ENCODE peak calls at places on chromosomes 2 and 18, in nine cellular contexts. One of them, this sample, is unnamed.

GRCh38 chr18:40004246-40004645 is 1950.8 kb upstream of the PIK3C3 start:
- DNase-seq in activated T-helper 1 cell treated with anti-CD3 and anti-CD28 coated beads, Interleukin-2, amount 50 U/mL, for 16 hours: no peak
- DNase-seq in WTC11: no peak
- DNase-seq in psoas muscle: no peak
- DNase-seq in retina: no peak
- DNase-seq in AG10803: no peak
- DNase-seq in ACHN: no peak
- DNase-seq in BJ: no peak
- DNase-seq in GM04504: no peak
- DNase-seq in this sample: no peak

GRCh38 chr2:39381653-39382052 is 55.4 kb downstream of the MAP4K3 start:
- DNase-seq in activated T-helper 1 cell treated with anti-CD3 and anti-CD28 coated beads, Interleukin-2, amount 50 U/mL, for 16 hours: no peak
- DNase-seq in WTC11: peak
- DNase-seq in psoas muscle: no peak
- DNase-seq in retina: no peak
- DNase-seq in AG10803: no peak
- DNase-seq in ACHN: no peak
- DNase-seq in BJ: no peak
- DNase-seq in GM04504: no peak
- DNase-seq in this sample: no peak

GRCh38 chr2:215137741-215138340 is 585 bp downstream of the ABCA12 start:
- DNase-seq in activated T-helper 1 cell treated with anti-CD3 and anti-CD28 coated beads, Interleukin-2, amount 50 U/mL, for 16 hours: no peak
- DNase-seq in WTC11: no peak
- DNase-seq in psoas muscle: no peak
- DNase-seq in retina: no peak
- DNase-seq in AG10803: peak
- DNase-seq in ACHN: peak
- DNase-seq in BJ: no peak
- DNase-seq in GM04504: peak
- DNase-seq in this sample: peak

GRCh38 chr18:13610517-13610916 is 115.8 kb downstream of the FAM210A start:
- DNase-seq in activated T-helper 1 cell treated with anti-CD3 and anti-CD28 coated beads, Interleukin-2, amount 50 U/mL, for 16 hours: no peak
- DNase-seq in WTC11: no peak
- DNase-seq in psoas muscle: no peak
- DNase-seq in retina: no peak
- DNase-seq in AG10803: no peak
- DNase-seq in ACHN: no peak
- DNase-seq in BJ: no peak
- DNase-seq in GM04504: no peak
- DNase-seq in this sample: no peak

GRCh38 chr2:18299423-18300212 is 260.8 kb downstream of the RDH14 start:
- DNase-seq in activated T-helper 1 cell treated with anti-CD3 and anti-CD28 coated beads, Interleukin-2, amount 50 U/mL, for 16 hours: no peak
- DNase-seq in WTC11: no peak
- DNase-seq in psoas muscle: no peak
- DNase-seq in retina: peak
- DNase-seq in AG10803: peak
- DNase-seq in ACHN: peak
- DNase-seq in BJ: peak
- DNase-seq in GM04504: peak
- DNase-seq in this sample: peak

GRCh38 chr2:38230756-38231155 is 146.3 kb downstream of the ATL2 start:
- DNase-seq in activated T-helper 1 cell treated with anti-CD3 and anti-CD28 coated beads, Interleukin-2, amount 50 U/mL, for 16 hours: no peak
- DNase-seq in WTC11: no peak
- DNase-seq in psoas muscle: no peak
- DNase-seq in retina: no peak
- DNase-seq in AG10803: no peak
- DNase-seq in ACHN: no peak
- DNase-seq in BJ: no peak
- DNase-seq in GM04504: no peak
- DNase-seq in this sample: no peak

GRCh38 chr2:102523647-102524046 is 50.6 kb downstream of the SLC9A4 start:
- DNase-seq in activated T-helper 1 cell treated with anti-CD3 and anti-CD28 coated beads, Interleukin-2, amount 50 U/mL, for 16 hours: no peak
- DNase-seq in WTC11: no peak
- DNase-seq in psoas muscle: no peak
- DNase-seq in retina: no peak
- DNase-seq in AG10803: no peak
- DNase-seq in ACHN: no peak
- DNase-seq in BJ: no peak
- DNase-seq in GM04504: no peak
- DNase-seq in this sample: no peak

GRCh38 chr2:237257471-237257951 is 156.5 kb downstream of the COL6A3 start:
- DNase-seq in activated T-helper 1 cell treated with anti-CD3 and anti-CD28 coated beads, Interleukin-2, amount 50 U/mL, for 16 hours: no peak
- DNase-seq in WTC11: no peak
- DNase-seq in psoas muscle: no peak
- DNase-seq in retina: no peak
- DNase-seq in AG10803: peak
- DNase-seq in ACHN: no peak
- DNase-seq in BJ: peak
- DNase-seq in GM04504: peak
- DNase-seq in this sample: no peak

GRCh38 chr2:112615051-112615450 is 30.6 kb downstream of the CHCHD5 start:
- DNase-seq in activated T-helper 1 cell treated with anti-CD3 and anti-CD28 coated beads, Interleukin-2, amount 50 U/mL, for 16 hours: no peak
- DNase-seq in WTC11: no peak
- DNase-seq in psoas muscle: no peak
- DNase-seq in retina: no peak
- DNase-seq in AG10803: no peak
- DNase-seq in ACHN: no peak
- DNase-seq in BJ: no peak
- DNase-seq in GM04504: no peak
- DNase-seq in this sample: no peak

GRCh38 chr2:144516981-144517824 is 2.7 kb downstream of the ZEB2 start:
- DNase-seq in activated T-helper 1 cell treated with anti-CD3 and anti-CD28 coated beads, Interleukin-2, amount 50 U/mL, for 16 hours: no peak
- DNase-seq in WTC11: no peak
- DNase-seq in psoas muscle: peak
- DNase-seq in retina: peak
- DNase-seq in AG10803: peak
- DNase-seq in ACHN: peak
- DNase-seq in BJ: peak
- DNase-seq in GM04504: peak
- DNase-seq in this sample: peak

GRCh38 chr2:3807853-3808252 is 104.5 kb downstream of the DCDC2C start:
- DNase-seq in activated T-helper 1 cell treated with anti-CD3 and anti-CD28 coated beads, Interleukin-2, amount 50 U/mL, for 16 hours: no peak
- DNase-seq in WTC11: no peak
- DNase-seq in psoas muscle: no peak
- DNase-seq in retina: no peak
- DNase-seq in AG10803: peak
- DNase-seq in ACHN: no peak
- DNase-seq in BJ: no peak
- DNase-seq in GM04504: no peak
- DNase-seq in this sample: peak

GRCh38 chr2:200324362-200324761 is 17.9 kb downstream of the SPATS2L start:
- DNase-seq in activated T-helper 1 cell treated with anti-CD3 and anti-CD28 coated beads, Interleukin-2, amount 50 U/mL, for 16 hours: no peak
- DNase-seq in WTC11: no peak
- DNase-seq in psoas muscle: no peak
- DNase-seq in retina: no peak
- DNase-seq in AG10803: no peak
- DNase-seq in ACHN: no peak
- DNase-seq in BJ: no peak
- DNase-seq in GM04504: no peak
- DNase-seq in this sample: no peak

GRCh38 chr2:147172493-147173185 is 672.2 kb upstream of the ACVR2A start:
- DNase-seq in activated T-helper 1 cell treated with anti-CD3 and anti-CD28 coated beads, Interleukin-2, amount 50 U/mL, for 16 hours: no peak
- DNase-seq in WTC11: no peak
- DNase-seq in psoas muscle: no peak
- DNase-seq in retina: no peak
- DNase-seq in AG10803: no peak
- DNase-seq in ACHN: no peak
- DNase-seq in BJ: no peak
- DNase-seq in GM04504: no peak
- DNase-seq in this sample: no peak